ENCODE peak calls at places on chromosomes 13 and 19, in six cellular contexts. Z, I, K, U, Y and S are unnamed samples.

GRCh38 chr19:8390617-8390981 is 439 bp downstream of the RAB11B start:
- DNase-seq in Z (peak; percentile 85), I (peak; percentile 88), K (peak; percentile 79), U (peak; percentile 96), Y (peak; percentile 85), S (peak; percentile 91)

GRCh38 chr19:3105641-3106508 is 11.7 kb downstream of the GNA11 start:
- DNase-seq in Z (no peak), I (no peak), K (no peak), U (no peak), Y (no peak), S (peak; percentile 51)

GRCh38 chr19:801030-801860 is 4.0 kb downstream of the PTBP1 start:
- DNase-seq in Z (no peak), I (peak; percentile 75), K (no peak), U (peak; percentile 85), Y (no peak), S (peak; percentile 97)

GRCh38 chr19:48992571-48993174 is 436 bp downstream of the GYS1 start:
- DNase-seq in Z (no peak), I (no peak), K (no peak), U (no peak), Y (no peak), S (peak; percentile 48)

GRCh38 chr13:111541752-111542529 is 221.5 kb downstream of the TEX29 start:
- DNase-seq in Z (no peak), I (no peak), K (no peak), U (no peak), Y (no peak), S (no peak)

GRCh38 chr19:19120308-19121156 is 17.7 kb downstream of the TMEM161A start:
- DNase-seq in Z (no peak), I (peak; percentile 51), K (no peak), U (peak; percentile 86), Y (no peak), S (no peak)

GRCh38 chr13:64675256-64675892 is 2554.8 kb downstream of the PCDH9 start:
- DNase-seq in Z (no peak), I (no peak), K (no peak), U (peak; percentile 7), Y (no peak), S (no peak)

GRCh38 chr13:55000043-55000442 is 1971.4 kb downstream of the OLFM4 start:
- DNase-seq in Z (no peak), I (no peak), K (no peak), U (no peak), Y (no peak), S (no peak)

GRCh38 chr13:37640499-37640898 is 41.9 kb upstream of the POSTN start:
- DNase-seq in Z (no peak), I (no peak), K (no peak), U (peak; percentile 90), Y (no peak), S (no peak)

GRCh38 chr13:28650284-28650683 is 8.6 kb upstream of the POMP start:
- DNase-seq in Z (no peak), I (no peak), K (no peak), U (no peak), Y (no peak), S (no peak)

GRCh38 chr13:40595693-40596092 is 70.7 kb downstream of the FOXO1 start:
- DNase-seq in Z (no peak), I (no peak), K (no peak), U (peak; percentile 34), Y (no peak), S (no peak)

GRCh38 chr13:45615501-45616101 is at the start of gene ERICH6B:
- DNase-seq in Z (no peak), I (no peak), K (no peak), U (peak; percentile 37), Y (no peak), S (peak; percentile 5)

GRCh38 chr19:4583961-4584669 is 24.6 kb upstream of the SEMA6B start:
- DNase-seq in Z (no peak), I (no peak), K (no peak), U (peak; percentile 66), Y (no peak), S (no peak)

GRCh38 chr19:7904074-7905020 is 670 bp downstream of the MAP2K7 start:
- DNase-seq in Z (peak; percentile 69), I (no peak), K (no peak), U (no peak), Y (no peak), S (no peak)

GRCh38 chr19:13300421-13301030 is 150.3 kb downstream of the IER2 start:
- DNase-seq in Z (no peak), I (no peak), K (no peak), U (no peak), Y (no peak), S (no peak)

GRCh38 chr13:31927219-31927653 is 104.3 kb upstream of the FRY start:
- DNase-seq in Z (no peak), I (peak; percentile 70), K (no peak), U (no peak), Y (no peak), S (peak; percentile 13)

GRCh38 chr19:10888421-10888866 is 17.1 kb downstream of the CARM1 start:
- DNase-seq in Z (no peak), I (no peak), K (no peak), U (no peak), Y (no peak), S (no peak)

GRCh38 chr19:29881386-29881785 is 60.7 kb upstream of the URI1 start:
- DNase-seq in Z (no peak), I (no peak), K (no peak), U (no peak), Y (no peak), S (no peak)

GRCh38 chr13:30138511-30138910 is 168.8 kb downstream of the KATNAL1 start:
- DNase-seq in Z (no peak), I (no peak), K (no peak), U (no peak), Y (no peak), S (no peak)